ENCODE peak calls at places on chromosomes 4 and X, in five cellular contexts. One of them, this sample, is unnamed.

GRCh38 chrX:68498508-68499379 is at the start of gene YIPF6:
- DNase-seq in RPMI7951: peak; percentile 77
- DNase-seq in ureter: peak; percentile 81
- DNase-seq in tibial nerve: peak; percentile 59
- DNase-seq in A172: peak; percentile 53
- DNase-seq in this sample: peak; percentile 72

GRCh38 chr4:244471-244870 is 60.8 kb downstream of the ZNF732 start:
- DNase-seq in RPMI7951: peak; percentile 45
- DNase-seq in ureter: no peak
- DNase-seq in tibial nerve: peak; percentile 71
- DNase-seq in A172: peak; percentile 7
- DNase-seq in this sample: peak; percentile 6

GRCh38 chr4:1494416-1495315 is 88.4 kb upstream of the NKX1-1 start:
- DNase-seq in RPMI7951: no peak
- DNase-seq in ureter: no peak
- DNase-seq in tibial nerve: no peak
- DNase-seq in A172: no peak
- DNase-seq in this sample: no peak

GRCh38 chrX:145865082-145865481 is 47.5 kb downstream of the SLITRK2 start:
- DNase-seq in RPMI7951: no peak
- DNase-seq in ureter: no peak
- DNase-seq in tibial nerve: no peak
- DNase-seq in A172: no peak
- DNase-seq in this sample: no peak

GRCh38 chr4:173835863-173836262 is 305.8 kb upstream of the HAND2 start:
- DNase-seq in RPMI7951: peak; percentile 63
- DNase-seq in ureter: no peak
- DNase-seq in tibial nerve: no peak
- DNase-seq in A172: peak; percentile 46
- DNase-seq in this sample: peak; percentile 15

GRCh38 chr4:98996056-98996941 is 778 bp downstream of the METAP1 start:
- DNase-seq in RPMI7951: peak; percentile 15
- DNase-seq in ureter: no peak
- DNase-seq in tibial nerve: no peak
- DNase-seq in A172: peak; percentile 22
- DNase-seq in this sample: no peak

GRCh38 chrX:93538575-93538974 is 134.8 kb downstream of the NAP1L3 start:
- DNase-seq in RPMI7951: peak; percentile 0
- DNase-seq in ureter: no peak
- DNase-seq in tibial nerve: no peak
- DNase-seq in A172: no peak
- DNase-seq in this sample: peak; percentile 9

GRCh38 chrX:46279214-46279924 is 265.9 kb downstream of the ZNF674 start:
- DNase-seq in RPMI7951: peak; percentile 54
- DNase-seq in ureter: no peak
- DNase-seq in tibial nerve: no peak
- DNase-seq in A172: no peak
- DNase-seq in this sample: no peak

GRCh38 chr4:38889143-38889542 is 21.5 kb downstream of the FAM114A1 start:
- DNase-seq in RPMI7951: peak; percentile 79
- DNase-seq in ureter: no peak
- DNase-seq in tibial nerve: no peak
- DNase-seq in A172: peak; percentile 80
- DNase-seq in this sample: no peak